ENCODE peak calls at places on chromosomes 3 and 15, in four cellular contexts. K, X, P and E are unnamed samples.

GRCh38 chr3:118945834-118946233 is 88.8 kb downstream of the IGSF11 start:
- DNase-seq in K (no peak), P (no peak), X (no peak), E (no peak)

GRCh38 chr3:113110263-113110662 is 101.1 kb upstream of the BOC start:
- DNase-seq in K (no peak), X (no peak), P (no peak), E (no peak)

GRCh38 chr3:5053021-5053831 is 68.9 kb upstream of the ARL8B start:
- DNase-seq in K (no peak), P (no peak), X (no peak), E (no peak)

GRCh38 chr3:53218136-53218535 is 37.7 kb downstream of the TKT start:
- DNase-seq in X (no peak), P (no peak), K (no peak), E (no peak)

GRCh38 chr3:72973031-72973723 is 23.4 kb upstream of the PPP4R2 start:
- DNase-seq in K (no peak), P (no peak), X (no peak), E (no peak)

GRCh38 chr15:100880897-100881242 is 1.2 kb downstream of the ALDH1A3 start:
- DNase-seq in X (no peak), P (no peak), K (no peak), E (no peak)

GRCh38 chr15:80871801-80872327 is 92.7 kb downstream of the CEMIP start:
- DNase-seq in X (no peak), K (no peak), P (no peak), E (no peak)

GRCh38 chr3:80521081-80521480 is 753.3 kb upstream of the ROBO1 start:
- DNase-seq in K (no peak), X (no peak), P (no peak), E (no peak)

GRCh38 chr15:47715856-47716445 is 1.4 kb upstream of the SEMA6D start:
- DNase-seq in K (no peak), X (peak; percentile 88), P (no peak), E (no peak)

GRCh38 chr3:31848921-31849320 is 132.1 kb downstream of the OSBPL10 start:
- DNase-seq in P (no peak), X (no peak), K (no peak), E (no peak)

GRCh38 chr3:50226888-50227389 is 9.1 kb upstream of the GNAI2 start:
- DNase-seq in P (no peak), K (peak; percentile 28), X (peak; percentile 47), E (no peak)

GRCh38 chr3:35322070-35322469 is 317.3 kb upstream of the ARPP21 start:
- DNase-seq in K (no peak), X (no peak), P (no peak), E (no peak)

GRCh38 chr3:38477057-38477820 is 18.9 kb upstream of the EXOG start:
- DNase-seq in P (no peak), X (no peak), K (no peak), E (no peak)

GRCh38 chr3:42681361-42682038 is 3.8 kb upstream of the KLHL40 start:
- DNase-seq in P (no peak), K (no peak), X (peak; percentile 22), E (no peak)

GRCh38 chr3:120645083-120645800 is 36.8 kb downstream of the HGD start:
- DNase-seq in K (no peak), P (peak; percentile 36), X (no peak), E (no peak)

GRCh38 chr3:52175416-52176187 is 21.4 kb upstream of the POC1A start:
- DNase-seq in P (no peak), K (no peak), X (no peak), E (no peak)

GRCh38 chr3:52174896-52175295 is 20.7 kb upstream of the POC1A start:
- DNase-seq in P (no peak), X (no peak), K (no peak), E (no peak)

GRCh38 chr3:52172262-52172757 is 18.1 kb upstream of the POC1A start:
- DNase-seq in X (no peak), P (no peak), K (no peak), E (no peak)

GRCh38 chr3:52173101-52173500 is 18.9 kb upstream of the POC1A start:
- DNase-seq in P (no peak), K (no peak), X (no peak), E (no peak)

GRCh38 chr3:52171577-52172261 is 17.5 kb upstream of the POC1A start:
- DNase-seq in P (no peak), K (no peak), X (peak; percentile 72), E (no peak)
- TF ChIP-seq CTCF in P (no peak), K (no peak), X (peak; percentile 18), E (no peak)

GRCh38 chr3:188025555-188025954 is 128.4 kb upstream of the LPP start:
- DNase-seq in X (no peak), P (no peak), K (no peak), E (no peak)

GRCh38 chr3:188036375-188036985 is 117.5 kb upstream of the LPP start:
- DNase-seq in K (no peak), X (no peak), P (no peak), E (no peak)

GRCh38 chr3:188034989-188035388 is 119.0 kb upstream of the LPP start:
- DNase-seq in K (no peak), P (no peak), X (no peak), E (no peak)

GRCh38 chr3:188026191-188026968 is 127.6 kb upstream of the LPP start:
- DNase-seq in K (no peak), X (no peak), P (no peak), E (no peak)

DNA sequence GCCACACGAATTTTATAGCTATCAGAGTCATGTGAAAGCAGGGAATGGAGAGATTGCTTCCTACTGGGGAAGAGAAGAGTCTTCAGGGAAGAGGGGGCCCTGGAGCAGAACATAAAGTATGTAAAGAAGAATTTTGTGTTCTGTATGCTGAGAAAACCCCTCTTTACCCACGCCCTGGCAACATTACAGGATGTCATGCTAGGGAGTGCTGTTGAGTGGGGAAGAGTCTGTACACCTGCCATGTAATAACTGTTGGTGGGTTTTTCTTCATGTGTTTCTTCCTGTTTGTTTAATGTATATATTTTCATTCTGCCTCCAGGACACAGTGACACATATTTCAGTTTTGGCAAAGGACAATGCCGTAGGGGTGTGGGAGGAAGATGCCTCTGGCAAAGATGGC is 122.9 kb upstream of the LPP start:
- DNase-seq in P (no peak), K (no peak), X (no peak), E (no peak)
- TF ChIP-seq CTCF in P (no peak), K (no peak), X (no peak), E (no peak)

GRCh38 chr15:77034620-77035467 is 36.1 kb downstream of the TSPAN3 start:
- DNase-seq in X (no peak), P (peak; percentile 55), K (peak; percentile 83), E (peak; percentile 47)
- TF ChIP-seq CTCF in X (peak; percentile 60), P (peak; percentile 69), K (peak; percentile 71), E (peak; percentile 67)

GRCh38 chr3:8610961-8611360 is 33.6 kb downstream of the SSUH2 start:
- DNase-seq in P (no peak), X (no peak), K (no peak), E (no peak)
- TF ChIP-seq CTCF in P (no peak), X (no peak), K (no peak), E (no peak)

GRCh38 chr15:45962733-45963132 is 327.9 kb downstream of the SQOR start:
- DNase-seq in X (no peak), P (no peak), K (no peak), E (no peak)
- TF ChIP-seq CTCF in X (no peak), P (no peak), K (no peak), E (no peak)

GRCh38 chr3:193746832-193747231 is 153.8 kb downstream of the OPA1 start:
- DNase-seq in X (no peak), P (no peak), K (no peak), E (no peak)

GRCh38 chr3:193742628-193743027 is 149.6 kb downstream of the OPA1 start:
- DNase-seq in X (no peak), K (no peak), P (no peak), E (no peak)

GRCh38 chr3:193744822-193745684 is 152.0 kb downstream of the OPA1 start:
- DNase-seq in K (no peak), X (peak; percentile 26), P (peak; percentile 49), E (no peak)

GRCh38 chr3:193744048-193744821 is 151.2 kb downstream of the OPA1 start:
- DNase-seq in X (no peak), K (no peak), P (no peak), E (no peak)

DNA sequence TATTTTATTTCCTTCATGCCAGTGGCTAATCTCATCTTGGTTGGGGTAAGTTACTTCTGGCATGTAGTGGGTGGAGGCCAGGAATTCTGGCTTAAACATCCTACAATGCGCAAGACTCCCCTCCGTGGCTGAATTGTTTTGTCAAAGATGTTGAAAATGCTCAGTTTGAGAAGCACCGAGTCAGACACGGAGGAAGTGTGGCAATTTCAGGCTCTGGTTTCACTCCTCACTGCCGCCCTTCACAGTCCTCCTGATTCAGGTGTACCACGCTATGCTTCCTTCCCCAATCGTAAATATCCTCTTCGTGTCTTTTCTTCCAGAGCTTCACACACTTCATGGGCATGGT is 150.7 kb downstream of the OPA1 start:
- DNase-seq in K (no peak), P (no peak), X (no peak), E (no peak)
- TF ChIP-seq CTCF in K (no peak), P (no peak), X (no peak), E (no peak)

DNA sequence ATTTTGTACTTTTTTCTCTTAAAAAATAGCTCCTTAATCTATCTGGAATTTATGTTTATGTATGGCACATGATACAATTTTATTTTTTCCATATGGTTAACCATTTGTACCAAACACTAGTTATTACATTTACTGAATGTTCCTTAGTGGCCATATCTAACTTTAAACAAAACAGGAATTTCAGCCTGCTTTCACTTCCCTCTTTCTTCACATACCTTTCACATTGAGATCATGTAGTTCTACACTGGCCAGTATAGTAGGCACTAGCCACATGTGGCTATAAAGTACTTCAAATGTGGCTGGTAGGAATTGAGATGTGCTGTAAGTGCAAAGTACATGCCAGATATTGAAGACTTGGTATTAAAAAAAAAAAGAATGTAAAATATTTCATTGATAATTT is 4.7 kb upstream of the RYK start:
- DNase-seq in K (no peak), X (no peak), P (no peak), E (no peak)
- TF ChIP-seq CTCF in K (no peak), X (no peak), P (no peak), E (no peak)